ENCODE peak calls at places on chromosomes 7 and 10, in four cellular contexts. O is HEK293T, V is HepG2, C is K562. G is an unnamed sample.
A peak's percentile ranks its signal among the peaks of the same experiment; 100 is the strongest.

GRCh38 chr7:2251841-2252771 is 10.1 kb downstream of the NUDT1 start:
- DNase-seq in O (no peak), V (no peak), C (no peak), G (no peak)

GRCh38 chr10:126704637-126705036 is 34.1 kb upstream of the C10orf90 start:
- DNase-seq in O (no peak), V (no peak), C (no peak), G (no peak)

GRCh38 chr10:119737827-119738226 is 12.0 kb downstream of the INPP5F start:
- DNase-seq in O (no peak), V (no peak), C (peak; percentile 24), G (no peak)

GRCh38 chr10:118962159-118962863 is 67.2 kb upstream of the NANOS1 start:
- DNase-seq in O (no peak), V (no peak), C (no peak), G (no peak)

GRCh38 chr10:13987472-13987871 is 343.3 kb downstream of the FRMD4A start:
- DNase-seq in O (no peak), V (no peak), C (no peak), G (no peak)

GRCh38 chr10:115827650-115828049 is 445.4 kb downstream of the GFRA1 start:
- DNase-seq in O (no peak), V (no peak), C (no peak), G (no peak)

GRCh38 chr7:40918701-40919271 is 784.0 kb downstream of the SUGCT start:
- DNase-seq in O (no peak), V (no peak), C (no peak), G (no peak)

GRCh38 chr10:122413325-122413724 is 38.8 kb downstream of the PLEKHA1 start:
- DNase-seq in O (no peak), V (no peak), C (no peak), G (no peak)

GRCh38 chr7:100171087-100171681 is 2.8 kb upstream of the GAL3ST4 start:
- DNase-seq in O (no peak), V (no peak), C (peak; percentile 56), G (peak; percentile 80)

GRCh38 chr10:56782503-56782902 is 421.4 kb upstream of the ZWINT start:
- DNase-seq in O (no peak), V (no peak), C (no peak), G (no peak)

GRCh38 chr10:4352566-4352961 is 473.4 kb upstream of the AKR1E2 start:
- DNase-seq in O (no peak), V (no peak), C (no peak), G (no peak)

GRCh38 chr7:24793982-24794648 is 36.9 kb upstream of the GSDME start:
- DNase-seq in O (no peak), V (no peak), C (no peak), G (no peak)

GRCh38 chr10:124524991-124525653 is 63.5 kb downstream of the LHPP start:
- DNase-seq in O (no peak), V (no peak), C (no peak), G (peak; percentile 11)

GRCh38 chr7:44390701-44391100 is 65.3 kb upstream of the CAMK2B start:
- DNase-seq in O (no peak), V (no peak), C (no peak), G (no peak)

GRCh38 chr7:45456747-45457146 is 117.4 kb upstream of the ADCY1 start:
- DNase-seq in O (no peak), V (no peak), C (no peak), G (no peak)

GRCh38 chr10:76523215-76523614 is 1091.8 kb downstream of the LRMDA start:
- DNase-seq in O (no peak), V (no peak), C (no peak), G (no peak)

DNA sequence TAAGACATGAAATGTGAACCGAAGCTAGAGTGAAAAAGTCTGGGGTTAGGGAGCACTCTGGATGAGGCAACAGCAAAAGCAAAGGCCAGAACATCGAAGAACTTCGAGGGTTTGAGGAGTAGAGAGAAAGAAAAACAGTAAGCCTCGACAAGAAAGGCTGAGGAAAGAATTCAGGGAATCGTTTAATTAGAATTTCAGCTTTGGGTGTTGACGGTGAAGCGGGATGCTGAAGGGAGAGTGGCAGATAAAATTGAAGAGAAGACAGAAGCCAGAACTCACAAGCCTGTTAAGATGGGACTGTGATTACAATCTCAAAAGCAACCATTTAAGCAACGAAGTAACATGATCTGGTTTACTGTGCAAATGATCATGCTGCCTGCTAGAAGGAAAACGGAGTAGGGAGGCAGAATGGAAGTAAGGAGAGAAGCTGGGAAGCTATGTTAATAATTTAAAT is 2.1 kb downstream of the TRDMT1 start:
- DNase-seq in O (peak; percentile 28), V (no peak), C (no peak), G (no peak)
- TF ChIP-seq ELF4 in O (no peak), V (no peak), C (no peak), G (no peak)

GRCh38 chr10:33596411-33596810 is 261.9 kb upstream of the NRP1 start:
- DNase-seq in O (no peak), V (no peak), C (no peak), G (no peak)

GRCh38 chr10:33600381-33600780 is 265.9 kb upstream of the NRP1 start:
- DNase-seq in O (no peak), V (no peak), C (no peak), G (no peak)

GRCh38 chr10:33602278-33602677 is 267.8 kb upstream of the NRP1 start:
- DNase-seq in O (no peak), V (no peak), C (no peak), G (no peak)
- TF ChIP-seq ELF4 in O (no peak), V (no peak), C (no peak), G (no peak)

DNA sequence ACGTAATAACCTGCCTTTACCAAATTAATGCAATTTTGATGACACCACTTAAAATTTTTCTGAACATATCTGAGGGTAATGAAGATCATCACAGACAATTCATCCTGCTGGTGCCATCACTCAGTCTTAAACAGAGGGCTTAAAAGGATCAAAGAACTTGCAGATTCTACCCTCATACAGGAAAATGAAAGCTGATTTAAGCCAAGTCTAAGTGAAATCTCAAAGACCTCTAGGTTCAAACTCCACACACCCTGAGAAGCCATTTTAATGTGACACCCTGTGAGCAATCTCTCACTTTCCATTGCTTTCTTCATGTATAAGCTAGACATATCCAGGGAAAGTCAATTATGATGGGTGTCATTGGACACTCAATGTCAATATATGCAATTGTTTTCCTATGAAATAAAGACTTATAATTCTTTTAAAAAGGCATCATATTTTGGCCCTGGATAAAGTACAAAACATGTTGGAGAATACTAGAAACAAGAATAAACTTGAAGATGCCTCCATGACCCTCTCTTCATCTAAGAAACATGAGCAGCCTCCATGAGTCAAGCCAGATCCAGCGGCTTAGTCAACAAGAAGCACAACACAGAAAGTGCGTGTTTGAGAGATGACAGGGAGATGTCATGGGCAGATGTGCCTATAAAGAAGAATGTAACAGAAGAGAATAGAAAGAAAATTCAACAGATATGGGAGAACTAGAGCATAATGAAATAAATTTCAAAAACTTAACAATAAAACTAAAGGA is 291.9 kb downstream of the PARD3 start:
- DNase-seq in O (no peak), V (no peak), C (no peak), G (no peak)
- TF ChIP-seq ELF4 in O (no peak), V (no peak), C (no peak), G (no peak)

GRCh38 chr10:69769395-69769989 is 32.2 kb upstream of the COL13A1 start:
- DNase-seq in O (peak; percentile 68), V (no peak), C (no peak), G (peak; percentile 64)
- TF ChIP-seq ELF4 in O (no peak), V (no peak), C (no peak), G (no peak)

DNA sequence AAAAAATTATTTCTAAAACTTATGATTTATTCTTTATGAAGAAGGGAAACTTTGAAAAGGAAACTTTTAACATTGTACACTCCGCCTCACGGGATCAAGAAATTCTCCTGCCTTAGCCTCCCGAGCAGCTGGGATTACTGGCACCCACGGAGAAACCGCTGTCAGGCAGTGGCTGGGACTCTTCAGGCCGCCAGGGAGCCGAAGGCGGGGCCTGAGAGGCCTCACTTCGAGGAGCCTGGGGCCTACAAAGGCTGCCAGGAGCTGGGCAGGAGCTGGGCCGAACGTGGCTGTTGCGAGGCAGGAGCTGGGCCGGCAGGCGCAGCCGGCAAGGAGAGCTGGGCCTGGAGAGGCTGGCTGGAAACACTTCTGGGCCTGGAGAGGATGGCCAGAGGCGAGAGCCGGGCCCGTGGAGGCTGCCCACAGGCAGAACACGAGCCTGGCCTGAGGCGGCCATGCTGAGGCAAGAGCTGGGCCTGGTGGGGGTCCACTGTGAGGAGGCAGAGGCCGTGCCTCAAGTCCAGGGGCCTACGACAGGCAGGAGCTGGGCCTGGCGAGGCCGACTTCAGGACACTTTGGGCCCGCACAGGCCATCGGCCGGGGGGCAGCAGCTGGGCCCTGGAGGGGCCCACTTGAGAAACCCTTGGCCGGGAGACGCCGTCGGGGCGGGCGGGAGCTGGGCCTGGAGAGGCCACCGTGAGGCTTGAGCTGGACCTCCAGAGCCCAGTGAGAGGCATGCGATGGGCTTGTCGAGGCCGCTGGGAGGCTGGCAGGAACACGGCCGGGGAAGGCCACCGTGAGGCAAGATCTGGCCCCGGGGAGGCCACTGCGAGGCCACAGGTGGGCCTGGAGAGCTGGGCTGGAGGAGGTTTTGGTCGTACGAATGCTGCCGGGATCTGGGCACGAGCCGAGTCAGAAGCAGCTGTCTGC is 23.7 kb downstream of the MDH2 start:
- DNase-seq in O (peak; percentile 12), V (no peak), C (no peak), G (peak; percentile 17)
- TF ChIP-seq ELF4 in O (no peak), V (no peak), C (no peak), G (no peak)

DNA sequence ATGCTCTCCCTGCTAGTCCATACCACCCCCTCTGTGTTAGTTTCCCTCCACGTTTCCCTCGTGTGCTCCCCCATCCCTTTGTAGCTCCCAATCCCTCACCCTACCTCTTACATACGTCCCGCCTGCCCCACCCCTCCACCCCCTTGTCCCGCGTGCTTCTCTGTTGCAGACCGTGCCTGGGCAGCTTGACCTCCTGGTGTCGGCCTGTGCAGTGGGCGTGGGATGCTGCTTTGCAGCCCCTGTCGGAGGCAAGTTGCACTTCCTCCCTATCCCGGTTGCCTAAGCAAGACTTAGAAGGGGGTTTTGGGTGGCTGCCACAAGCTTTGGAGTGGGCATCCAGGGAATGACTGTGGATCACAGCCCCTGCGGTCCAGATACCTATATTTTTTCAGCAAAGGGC is 7.7 kb downstream of the CLCN1 start:
- DNase-seq in O (no peak), V (no peak), C (no peak), G (no peak)
- TF ChIP-seq ELF4 in O (no peak), V (no peak), C (no peak), G (no peak)

GRCh38 chr7:139598642-139599041 is 75.2 kb downstream of the CLEC2L start:
- DNase-seq in O (no peak), V (no peak), C (no peak), G (no peak)

GRCh38 chr7:139594911-139595476 is 71.5 kb downstream of the CLEC2L start:
- DNase-seq in O (no peak), V (no peak), C (no peak), G (no peak)

GRCh38 chr7:139596626-139597025 is 73.1 kb downstream of the CLEC2L start:
- DNase-seq in O (no peak), V (no peak), C (no peak), G (no peak)

GRCh38 chr7:139597028-139597427 is 73.5 kb downstream of the CLEC2L start:
- DNase-seq in O (no peak), V (no peak), C (no peak), G (no peak)

GRCh38 chr7:139595806-139596205 is 72.3 kb downstream of the CLEC2L start:
- DNase-seq in O (no peak), V (no peak), C (no peak), G (no peak)
- TF ChIP-seq ELF4 in O (no peak), V (no peak), C (no peak), G (no peak)

GRCh38 chr10:97230146-97230545 is 44.4 kb upstream of the SLIT1 start:
- DNase-seq in O (no peak), V (no peak), C (peak; percentile 22), G (no peak)
- TF ChIP-seq ELF4 in O (no peak), V (no peak), C (no peak), G (no peak)

G was measured in WTC11.